ENCODE peak calls at places on chromosomes 11 and 22, in seven cellular contexts. E, I, O, H, L, J and D are unnamed samples.

GRCh38 chr11:10900686-10901415 is 43.0 kb upstream of the ZBED5 start:
- DNase-seq in E (no peak), I (no peak), O (peak; percentile 57), H (peak; percentile 57), L (no peak), J (no peak), D (no peak)

GRCh38 chr11:41943671-41944070 is 484.2 kb upstream of the LRRC4C start:
- DNase-seq in E (no peak), I (no peak), O (no peak), H (no peak), L (no peak), J (no peak), D (no peak)

GRCh38 chr11:23010790-23011340 is 150.6 kb upstream of the CCDC179 start:
- DNase-seq in E (no peak), I (peak; percentile 78), O (no peak), H (no peak), L (peak; percentile 43), J (no peak), D (no peak)

GRCh38 chr11:121328213-121328966 is 35.8 kb downstream of the SC5D start:
- DNase-seq in E (no peak), I (no peak), O (no peak), H (no peak), L (no peak), J (no peak), D (no peak)

GRCh38 chr11:128210148-128210940 is 377.0 kb downstream of the ETS1 start:
- DNase-seq in E (no peak), I (peak; percentile 38), O (peak; percentile 11), H (peak; percentile 94), L (no peak), J (peak; percentile 51), D (no peak)

GRCh38 chr22:26942301-26942927 is 285.0 kb downstream of the MIAT start:
- DNase-seq in E (no peak), I (no peak), O (no peak), H (no peak), L (no peak), J (no peak), D (no peak)

GRCh38 chr11:91742155-91742554 is 482.5 kb upstream of the FAT3 start:
- DNase-seq in E (no peak), I (no peak), O (no peak), H (no peak), L (no peak), J (no peak), D (no peak)

GRCh38 chr11:94558932-94559331 is 8.2 kb upstream of the PIWIL4 start:
- DNase-seq in E (no peak), I (no peak), O (peak; percentile 55), H (no peak), L (no peak), J (no peak), D (no peak)

GRCh38 chr11:125457814-125458343 is 38.2 kb downstream of the FEZ1 start:
- DNase-seq in E (peak; percentile 40), I (peak; percentile 36), O (peak; percentile 59), H (peak; percentile 81), L (no peak), J (peak; percentile 10), D (peak; percentile 72)

GRCh38 chr11:17991799-17992433 is 20.9 kb downstream of the SERGEF start:
- DNase-seq in E (no peak), I (peak; percentile 57), O (peak; percentile 66), H (peak; percentile 70), L (peak; percentile 34), J (peak; percentile 30), D (no peak)

GRCh38 chr11:94708642-94709041 is 59.5 kb upstream of the AMOTL1 start:
- DNase-seq in E (no peak), I (no peak), O (no peak), H (no peak), L (no peak), J (no peak), D (no peak)

GRCh38 chr11:127492025-127492424 is 491.5 kb upstream of the KIRREL3 start:
- DNase-seq in E (no peak), I (no peak), O (no peak), H (no peak), L (no peak), J (no peak), D (no peak)

GRCh38 chr11:20197881-20198280 is 37.6 kb upstream of the DBX1 start:
- DNase-seq in E (no peak), I (no peak), O (no peak), H (no peak), L (no peak), J (no peak), D (no peak)

GRCh38 chr22:34702279-34702678 is 363.7 kb upstream of the ISX start:
- DNase-seq in E (no peak), I (no peak), O (no peak), H (no peak), L (no peak), J (peak; percentile 8), D (no peak)

GRCh38 chr11:45216901-45217300 is 69.2 kb downstream of the SYT13 start:
- DNase-seq in E (no peak), I (no peak), O (no peak), H (peak; percentile 13), L (no peak), J (no peak), D (no peak)
- H3K4me3 ChIP-seq in E (no peak overlapping the region), I (no peak overlapping the region), O (no peak overlapping the region), H (no peak overlapping the region), L (no peak overlapping the region), J (no peak overlapping the region), D (no peak overlapping the region)

DNA sequence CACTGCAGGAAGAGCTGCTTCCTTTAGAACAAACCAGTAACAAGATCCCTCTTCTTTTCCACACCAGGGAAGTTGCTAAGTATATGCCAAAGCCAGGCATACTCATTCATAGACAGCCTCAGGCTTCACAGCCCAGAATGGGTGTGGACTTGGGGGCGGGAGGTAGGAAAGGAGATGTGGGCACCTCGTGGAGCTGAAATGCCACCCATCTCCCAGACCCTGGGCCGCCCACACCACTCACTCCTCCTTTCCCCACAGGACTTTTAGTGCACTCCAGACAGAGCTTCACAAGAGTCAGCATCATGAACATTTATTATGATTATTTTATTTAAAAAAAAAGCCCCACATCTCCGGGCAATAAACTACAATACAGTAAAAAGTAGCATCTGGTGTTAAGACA is 16.1 kb upstream of the TMEM121B start:
- DNase-seq in E (no peak), I (no peak), O (no peak), H (no peak), L (no peak), J (no peak), D (no peak)
- H3K4me1 ChIP-seq in E (peaks cover under 1% of the 10 kb centered on the region), I (no peaks in the 10 kb centered on the region), O (no peaks in the 10 kb centered on the region), H (no peaks in the 10 kb centered on the region), L (no peaks in the 10 kb centered on the region), J (no peaks in the 10 kb centered on the region), D (no peaks in the 10 kb centered on the region)

GRCh38 chr11:69948256-69949141 is 129.3 kb upstream of the FGF3 start:
- DNase-seq in E (peak; percentile 71), I (peak; percentile 33), O (peak; percentile 91), H (peak; percentile 57), L (peak; percentile 65), J (peak; percentile 48), D (no peak)
- TF ChIP-seq POLR2A in E (no peak), I (no peak), O (no peak), H (no peak), L (no peak), J (no peak), D (no peak)

GRCh38 chr11:924406-925157 is 1.1 kb upstream of the AP2A2 start:
- DNase-seq in E (no peak), I (no peak), O (no peak), H (no peak), L (no peak), J (no peak), D (no peak)
- H3K4me3 ChIP-seq in E (no peak overlapping the region), I (no peak overlapping the region), O (peak overlapping the region; percentile 89), H (no peak overlapping the region), L (no peak overlapping the region), J (no peak overlapping the region), D (peak overlapping the region; percentile 100)